ENCODE peak calls at places on chromosomes 12 and 14, in nine cellular contexts. M, G, Y, Q, D, X, S, N and V are unnamed samples.

GRCh38 chr14:95500772-95501401 is 15.6 kb downstream of the SYNE3 start:
- DNase-seq in Y (peak), G (no peak), X (peak), N (peak), Q (no peak), S (peak), M (no peak), D (no peak), V (no peak)

GRCh38 chr14:105890474-105891220 is 364.3 kb downstream of the TMEM121 start:
- DNase-seq in N (no peak), G (no peak), X (no peak), D (no peak), S (no peak), M (no peak), Y (no peak), Q (no peak), V (no peak)

GRCh38 chr12:6342140-6342889 is 439 bp upstream of the TNFRSF1A start:
- DNase-seq in M (no peak), Q (no peak), Y (no peak), X (no peak), D (no peak), S (no peak), N (no peak), G (no peak), V (no peak)

GRCh38 chr14:93994919-93995682 is 2.0 kb upstream of the CCDC197 start:
- DNase-seq in Y (peak), Q (no peak), S (no peak), N (peak), X (peak), M (peak), G (no peak), D (no peak), V (peak)

GRCh38 chr14:23483216-23483854 is 13.8 kb downstream of the NGDN start:
- DNase-seq in M (peak), N (no peak), Q (peak), Y (peak), D (peak), G (no peak), X (no peak), S (peak), V (peak)

GRCh38 chr14:68753696-68754095 is 39.2 kb downstream of the ZFP36L1 start:
- DNase-seq in G (no peak), S (no peak), N (peak), Y (no peak), M (no peak), Q (no peak), X (no peak), D (no peak), V (peak)

GRCh38 chr14:75389679-75390078 is 38.1 kb upstream of the JDP2 start:
- DNase-seq in G (no peak), S (no peak), N (peak), D (no peak), Q (no peak), Y (no peak), X (no peak), M (no peak), V (no peak)

GRCh38 chr12:87425942-87426554 is 603.2 kb downstream of the C12orf50 start:
- DNase-seq in D (no peak), S (no peak), Y (peak), X (no peak), N (no peak), M (no peak), G (no peak), Q (no peak), V (no peak)

GRCh38 chr14:22819191-22819988 is 4.2 kb upstream of the SLC7A7 start:
- DNase-seq in M (no peak), N (peak), X (no peak), D (no peak), G (no peak), Q (no peak), Y (peak), S (no peak), V (peak)

GRCh38 chr14:80522936-80523335 is 311.6 kb upstream of the DIO2 start:
- DNase-seq in Y (peak), N (peak), S (no peak), M (no peak), G (no peak), D (no peak), X (no peak), Q (no peak), V (no peak)